ENCODE peak calls at places on chromosomes 11 and 22, in eight cellular contexts. E is cardiac muscle cell; L is mammary epithelial cell; O is keratinocyte; Y is HepG2; R is naive thymus-derived CD4-positive, alpha-beta T cell; Q is HCT116; F is MG63. M is an unnamed sample. For H3K27me3, the result is how much of the 10 kb centered on the place peaks cover.

GRCh38 chr11:17343907-17344306 is 7.7 kb upstream of the NCR3LG1 start:
- DNase-seq in L (peak), Q (peak), R (no peak), Y (no peak), O (no peak), E (no peak), F (no peak), M (no peak)

GRCh38 chr11:61639816-61640443 is 40.3 kb upstream of the DAGLA start:
- DNase-seq in L (peak), Y (no peak), R (no peak), Q (no peak), O (no peak), F (no peak), E (no peak), M (no peak)

GRCh38 chr11:19715373-19715772 is 2.7 kb downstream of the NAV2 start:
- DNase-seq in E (no peak), Y (no peak), F (peak), R (no peak), L (peak), Q (no peak), O (no peak), M (no peak)

GRCh38 chr11:133821776-133822175 is 23.5 kb downstream of the SPATA19 start:
- DNase-seq in Y (peak), Q (peak), R (no peak), F (peak), O (no peak), L (no peak), E (peak), M (peak)

GRCh38 chr11:64247729-64248531 is 1.2 kb upstream of the PPP1R14B start:
- DNase-seq in E (no peak), F (no peak), O (no peak), Y (no peak), R (no peak), L (no peak), Q (no peak), M (no peak)

GRCh38 chr11:1857064-1857463 is 4.2 kb downstream of the LSP1 start:
- DNase-seq in Y (no peak), Q (no peak), O (no peak), L (no peak), F (no peak), E (no peak), R (no peak), M (no peak)

GRCh38 chr22:42933783-42934144 is 76.7 kb upstream of the ARFGAP3 start:
- DNase-seq in O (no peak), Y (peak), Q (no peak), R (no peak), L (peak), E (no peak), F (no peak), M (no peak)

GRCh38 chr22:17665248-17665647 is 26.7 kb downstream of the BCL2L13 start:
- DNase-seq in Y (no peak), E (no peak), Q (no peak), O (no peak), L (no peak), F (no peak), R (no peak), M (no peak)

GRCh38 chr22:46047841-46048595 is 71.1 kb upstream of the WNT7B start:
- DNase-seq in L (no peak), R (no peak), Q (no peak), F (no peak), E (no peak), Y (no peak), O (no peak), M (no peak)

GRCh38 chr11:17412488-17413180 is 24.2 kb upstream of the KCNJ11 start:
- DNase-seq in O (no peak), E (no peak), L (no peak), R (no peak), F (no peak), Y (no peak), Q (no peak), M (no peak)

GRCh38 chr11:91776660-91777059 is 448.0 kb upstream of the FAT3 start:
- DNase-seq in L (no peak), O (no peak), R (no peak), E (no peak), F (no peak), Y (no peak), Q (no peak), M (no peak)

GRCh38 chr11:110452720-110453119 is 23.0 kb downstream of the FDX1 start:
- DNase-seq in L (no peak), O (no peak), E (no peak), F (no peak), R (no peak), Q (no peak), Y (no peak), M (no peak)

GRCh38 chr11:77109236-77110019 is 6.8 kb downstream of the OMP start:
- DNase-seq in Q (no peak), F (peak), E (no peak), Y (no peak), L (no peak), R (no peak), O (no peak), M (no peak)

GRCh38 chr22:49574861-49575702 is 252.6 kb downstream of the BRD1 start:
- DNase-seq in L (no peak), E (no peak), F (no peak), R (no peak), O (no peak), Y (no peak), Q (no peak), M (no peak)

GRCh38 chr22:30247561-30247960 is 1.0 kb upstream of the LIF start:
- DNase-seq in Y (no peak), F (no peak), Q (no peak), R (no peak), L (no peak), E (no peak), O (no peak), M (no peak)

GRCh38 chr22:45341503-45341902 is 31.8 kb downstream of the FAM118A start:
- DNase-seq in Q (no peak), E (peak), O (no peak), L (no peak), Y (no peak), R (no peak), F (no peak), M (no peak)

GRCh38 chr11:119337581-119338317 is 2.9 kb downstream of the C1QTNF5 start:
- DNase-seq in F (peak), R (no peak), E (peak), Y (no peak), Q (no peak), O (no peak), L (no peak), M (peak)

GRCh38 chr11:93054881-93055280 is 85.4 kb downstream of the MTNR1B start:
- DNase-seq in Y (peak), O (peak), Q (peak), F (peak), L (peak), E (no peak), R (no peak), M (no peak)

GRCh38 chr22:25282346-25282670 is 62.9 kb downstream of the CRYBB2 start:
- DNase-seq in F (no peak), L (no peak), Y (no peak), E (peak), R (no peak), O (no peak), Q (no peak), M (no peak)

GRCh38 chr11:130782361-130783221 is 133.7 kb downstream of the SNX19 start:
- DNase-seq in L (no peak), F (no peak), Y (no peak), R (no peak), E (no peak), O (no peak), Q (no peak), M (no peak)

GRCh38 chr11:57527056-57527631 is 3.4 kb downstream of the TIMM10 start:
- DNase-seq in O (no peak), Q (peak), F (no peak), E (peak), L (peak), Y (peak), R (peak), M (peak)

GRCh38 chr11:59679347-59679746 is 10.5 kb upstream of the PATL1 start:
- DNase-seq in F (no peak), L (no peak), Y (no peak), Q (no peak), R (no peak), E (no peak), O (no peak), M (no peak)

GRCh38 chr11:60208146-60208895 is 25.4 kb upstream of the MS4A6A start:
- DNase-seq in O (no peak), E (no peak), Q (no peak), Y (no peak), R (no peak), F (no peak), L (peak), M (peak)

GRCh38 chr11:1501421-1502167 is 15.0 kb upstream of the MOB2 start:
- DNase-seq in E (no peak), Y (no peak), O (no peak), R (no peak), L (no peak), Q (no peak), F (no peak), M (no peak)

GRCh38 chr11:121761171-121761570 is 308.4 kb upstream of the SORL1-AS1 start:
- DNase-seq in Q (no peak), Y (no peak), E (no peak), O (no peak), F (no peak), R (no peak), L (no peak), M (no peak)

GRCh38 chr11:76173663-76174062 is 32.6 kb downstream of the WNT11 start:
- DNase-seq in Y (no peak), Q (no peak), O (no peak), R (no peak), F (no peak), E (no peak), L (no peak), M (no peak)

GRCh38 chr22:42932857-42933782 is 76.0 kb upstream of the ARFGAP3 start:
- DNase-seq in Q (no peak), O (no peak), E (no peak), Y (no peak), R (no peak), F (no peak), L (no peak), M (no peak)

GRCh38 chr11:83275888-83276641 is 10.1 kb downstream of the CCDC90B start:
- DNase-seq in Q (no peak), L (no peak), F (no peak), O (no peak), Y (no peak), R (no peak), E (no peak), M (no peak)

GRCh38 chr11:83272627-83273026 is 13.5 kb downstream of the CCDC90B start:
- DNase-seq in R (no peak), O (no peak), F (no peak), Q (no peak), Y (no peak), L (peak), E (no peak), M (no peak)

GRCh38 chr11:83282084-83282716 is 4.0 kb downstream of the CCDC90B start:
- DNase-seq in O (no peak), Q (no peak), F (no peak), E (no peak), R (no peak), Y (no peak), L (no peak), M (no peak)

GRCh38 chr11:83280256-83280655 is 5.9 kb downstream of the CCDC90B start:
- DNase-seq in R (no peak), Q (no peak), O (no peak), L (no peak), Y (no peak), E (no peak), F (no peak), M (no peak)

DNA sequence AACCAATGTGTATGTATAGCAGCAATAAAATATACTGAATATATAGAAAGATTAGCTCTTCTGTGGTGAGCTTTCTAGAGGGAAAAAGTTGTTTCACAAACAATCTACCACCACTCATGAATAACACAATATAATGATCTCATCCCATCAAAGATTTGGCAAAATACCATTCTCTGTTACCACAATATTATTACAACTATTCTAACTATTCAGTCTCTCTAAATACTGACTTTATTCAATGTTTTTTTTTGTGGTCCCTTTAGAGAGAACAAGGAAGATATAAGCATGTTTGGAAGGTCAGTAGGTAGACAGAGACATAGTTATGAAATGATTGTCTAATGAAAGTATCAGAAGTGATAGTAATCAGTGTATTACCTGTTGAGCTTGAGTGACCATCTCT is 7.8 kb downstream of the CCDC90B start:
- DNase-seq in Y (no peak), Q (no peak), R (no peak), L (no peak), O (no peak), F (no peak), E (no peak), M (no peak)
- H3K27me3 ChIP-seq in Y (under half), Q (under half), R (under half), L (under half), O (under half), F (under half), E (under half), M (under half)

DNA sequence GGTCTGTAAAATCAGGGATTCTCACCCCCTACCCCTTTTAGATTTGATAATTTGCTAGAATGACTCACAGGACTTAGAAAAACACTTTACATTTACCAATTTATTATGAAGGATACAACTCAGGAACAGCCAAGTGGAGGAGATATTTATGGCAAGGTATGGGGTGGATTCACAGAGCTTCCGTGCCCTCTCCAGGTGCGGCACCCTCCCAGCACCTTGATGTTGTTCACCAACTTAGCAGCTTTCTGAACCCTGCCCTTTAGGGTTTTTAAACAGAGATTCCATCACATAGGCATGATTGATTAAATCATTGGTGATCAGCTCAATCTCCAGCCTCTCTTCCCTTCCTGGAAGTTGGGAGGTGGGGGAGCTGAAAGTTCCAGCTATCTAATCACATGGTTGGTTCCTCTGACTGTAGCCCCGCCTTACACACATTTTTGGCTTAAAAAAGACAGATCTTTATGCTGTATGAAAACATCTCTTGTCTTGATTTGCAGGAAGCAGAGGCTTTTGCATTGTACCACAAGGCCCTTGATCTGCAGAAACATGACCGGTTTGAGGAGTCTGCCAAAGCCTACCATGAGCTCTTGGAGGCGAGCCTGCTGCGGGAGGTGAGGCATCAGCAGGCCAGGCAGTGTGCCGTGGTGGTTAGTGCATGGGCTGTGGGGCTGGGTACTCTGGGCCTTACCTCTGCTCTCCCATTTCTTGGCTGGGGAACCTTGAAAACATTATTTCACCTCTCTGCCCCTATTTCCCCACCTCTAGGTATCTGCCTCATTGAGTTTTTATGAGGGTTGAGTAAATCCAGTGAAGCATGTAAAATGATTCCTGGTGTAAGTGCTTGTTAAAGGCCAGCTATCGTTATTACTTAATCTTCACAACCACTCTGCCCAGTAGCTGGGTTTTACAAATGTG is 27.0 kb downstream of the CABIN1 start:
- DNase-seq in F (no peak), Q (no peak), O (no peak), L (no peak), R (no peak), E (no peak), Y (no peak), M (no peak)
- H3K27me3 ChIP-seq in F (under half), Q (under half), O (under half), L (under half), R (under half), E (under half), Y (under half), M (under half)

DNA sequence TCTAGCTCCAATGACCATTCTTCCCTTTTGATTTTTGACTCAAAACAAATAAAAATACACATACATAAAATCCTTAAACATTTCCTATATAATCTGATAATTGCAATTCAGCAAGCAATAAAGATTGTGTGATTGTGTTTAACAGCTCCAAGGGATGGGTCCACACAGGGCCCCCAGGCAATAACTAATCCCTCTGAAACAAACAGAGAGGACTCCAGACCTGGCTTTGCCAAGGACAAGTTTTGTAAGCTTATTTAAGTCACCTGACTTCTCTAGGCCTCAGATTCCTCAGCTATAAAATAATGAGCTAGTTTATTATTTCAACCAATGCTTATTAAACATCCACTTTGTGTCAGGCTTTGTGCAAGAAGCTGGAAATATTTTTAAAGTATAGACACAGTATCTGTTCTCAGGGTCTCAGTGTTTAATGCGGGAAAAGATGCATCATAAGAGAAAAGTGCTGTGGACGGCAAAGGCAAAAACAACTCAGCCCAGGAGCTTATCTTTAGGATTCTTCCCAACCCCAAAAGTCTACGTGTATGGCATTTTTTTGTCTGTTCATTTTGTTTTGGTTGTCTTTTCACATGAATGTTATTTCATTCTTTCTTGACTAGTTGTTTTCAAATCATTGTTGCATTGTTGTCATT is 20.1 kb downstream of the FZD4 start:
- DNase-seq in L (no peak), R (no peak), F (no peak), O (no peak), Y (no peak), Q (no peak), E (no peak), M (peak)
- H3K27me3 ChIP-seq in L (under half), R (under half), F (under half), O (under half), Y (under half), Q (under half), E (under half), M (under half)

DNA sequence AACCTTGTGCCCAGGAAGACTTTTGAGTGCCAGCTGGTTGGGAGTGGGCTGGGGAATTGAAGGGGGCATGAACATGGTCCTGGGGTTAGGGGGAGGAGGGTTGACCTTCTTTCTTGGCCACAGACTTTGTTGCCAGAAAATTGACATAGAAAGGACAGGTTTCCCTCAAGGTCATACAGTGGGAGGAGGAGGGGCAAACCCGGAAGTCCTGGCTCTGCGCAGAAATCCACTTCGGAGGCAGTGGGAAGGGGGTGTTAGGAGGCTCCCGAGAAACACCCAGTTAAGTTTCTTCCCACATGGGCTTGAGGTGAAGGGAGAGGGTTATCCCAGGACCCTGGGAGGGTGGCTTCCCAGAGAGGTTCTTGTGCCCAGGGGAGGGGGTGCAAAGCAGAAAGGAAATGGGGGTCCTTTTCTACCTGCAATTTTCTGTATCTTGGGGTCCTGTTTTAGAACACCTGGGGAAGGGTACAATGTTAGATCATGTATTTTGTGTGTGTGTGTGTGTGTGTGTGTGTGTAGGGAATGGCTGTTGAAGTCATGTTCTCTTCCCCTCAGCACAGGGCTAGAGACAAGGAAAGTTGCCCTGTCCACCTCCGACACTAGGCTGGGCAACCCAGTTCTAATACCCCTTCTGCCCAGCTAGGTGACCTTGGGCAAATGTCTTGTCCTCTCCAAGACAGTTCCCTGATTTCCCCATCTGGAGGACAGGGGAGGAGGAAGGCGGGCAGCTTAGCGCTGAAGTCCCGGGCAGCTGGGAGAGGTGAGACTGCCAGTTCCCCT is 1.1 kb downstream of the PVALB start:
- DNase-seq in E (no peak), Q (no peak), L (no peak), F (no peak), Y (no peak), O (no peak), R (no peak), M (no peak)
- H3K27me3 ChIP-seq in E (half or more), Q (under half), L (under half), F (under half), Y (half or more), O (half or more), R (under half), M (half or more)

DNA sequence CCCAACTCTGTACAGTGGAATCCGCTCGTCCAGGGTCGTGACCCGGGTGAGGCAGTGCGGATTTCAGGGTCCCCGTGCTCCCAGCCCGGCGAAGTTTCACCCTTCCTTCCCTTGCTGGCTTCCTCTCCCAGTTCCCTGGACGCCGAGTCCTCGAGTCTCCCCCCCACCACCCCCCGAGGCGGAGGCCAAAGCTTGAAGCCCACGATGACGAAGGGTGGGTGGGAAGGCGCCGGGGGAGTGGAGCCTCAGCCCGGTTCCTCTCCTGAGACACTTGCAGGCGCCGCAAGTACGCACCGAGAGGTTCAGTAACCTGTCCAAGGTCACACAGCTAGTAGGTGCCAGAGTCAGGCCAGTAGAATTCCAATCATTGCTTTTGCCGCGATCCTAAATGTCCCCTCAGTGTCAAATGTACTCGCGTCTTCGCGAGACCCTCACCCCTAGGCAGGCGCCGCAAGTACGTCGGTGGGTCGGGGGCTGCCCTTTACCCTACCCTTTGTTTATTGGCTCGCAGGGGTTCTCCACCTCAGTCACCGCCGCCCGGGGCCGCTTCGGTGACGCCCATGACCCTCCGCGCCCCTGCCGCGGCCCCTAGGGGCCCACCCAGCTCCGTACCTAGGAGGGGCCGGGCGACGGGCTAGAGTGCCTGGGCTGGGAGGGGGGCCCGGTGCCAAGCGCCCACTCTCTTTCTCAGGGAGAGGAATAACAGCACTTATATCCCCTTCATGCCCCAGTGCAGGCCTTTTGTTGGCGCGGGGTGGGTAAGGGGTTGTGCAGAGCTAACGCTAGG is 5.7 kb upstream of the CHRM1 start:
- DNase-seq in R (no peak), O (no peak), E (no peak), F (no peak), Y (no peak), Q (no peak), L (no peak), M (no peak)
- H3K27me3 ChIP-seq in R (under half), O (half or more), E (under half), F (under half), Y (under half), Q (under half), L (under half), M (under half)